ENCODE peak calls at places on chromosome 1, in nine cellular contexts. S is adrenal gland, M is GM12878, T is thyroid gland, D is endothelial cell of umbilical vein, I is NB4, J is GM12891, R is spleen, V is esophagus muscularis mucosa. F is an unnamed sample.

GRCh38 chr1:36174716-36175115 is 18.8 kb downstream of the MAP7D1 start:
- DNase-seq in S (no peak), M (no peak), T (peak), D (no peak), I (no peak), J (no peak), R (no peak), V (no peak), F (no peak)

GRCh38 chr1:157157481-157158190 is 19.4 kb upstream of the ETV3 start:
- DNase-seq in S (no peak), M (no peak), T (no peak), D (no peak), I (no peak), J (no peak), R (no peak), V (no peak), F (no peak)

GRCh38 chr1:29837306-29837646 is 601.0 kb downstream of the PTPRU start:
- DNase-seq in S (no peak), M (no peak), T (no peak), D (no peak), I (no peak), J (no peak), R (peak), V (no peak), F (no peak)

GRCh38 chr1:234558186-234558836 is 51.7 kb downstream of the IRF2BP2 start:
- DNase-seq in S (no peak), M (no peak), T (no peak), D (no peak), I (peak), J (no peak), R (no peak), V (no peak), F (no peak)

GRCh38 chr1:53754484-53755312 is 15.7 kb upstream of the GLIS1 start:
- DNase-seq in S (peak), M (no peak), T (peak), D (peak), I (peak), J (no peak), R (no peak), V (no peak), F (peak)

GRCh38 chr1:32636793-32637561 is 13.4 kb downstream of the ZBTB8OS start:
- DNase-seq in S (no peak), M (no peak), T (no peak), D (no peak), I (peak), J (no peak), R (no peak), V (no peak), F (no peak)

GRCh38 chr1:231929311-231929710 is 302.7 kb downstream of the DISC1 start:
- DNase-seq in S (no peak), M (no peak), T (no peak), D (peak), I (no peak), J (no peak), R (no peak), V (no peak), F (no peak)

GRCh38 chr1:1340791-1341548 is 8.2 kb downstream of the DVL1 start:
- DNase-seq in S (no peak), M (no peak), T (no peak), D (no peak), I (no peak), J (no peak), R (no peak), V (no peak), F (no peak)

GRCh38 chr1:247528812-247529474 is 7.3 kb downstream of the OR2C3 start:
- DNase-seq in S (no peak), M (no peak), T (no peak), D (no peak), I (no peak), J (no peak), R (no peak), V (no peak), F (no peak)

GRCh38 chr1:62436039-62436465 is 797 bp upstream of the USP1 start:
- DNase-seq in S (peak), M (no peak), T (peak), D (no peak), I (peak), J (peak), R (peak), V (peak), F (no peak)

GRCh38 chr1:5757177-5757820 is 234.9 kb downstream of the NPHP4 start:
- DNase-seq in S (no peak), M (no peak), T (no peak), D (no peak), I (no peak), J (no peak), R (peak), V (no peak), F (no peak)

GRCh38 chr1:50720457-50721053 is 239.5 kb downstream of the FAF1 start:
- DNase-seq in S (no peak), M (no peak), T (no peak), D (no peak), I (no peak), J (no peak), R (no peak), V (no peak), F (no peak)

GRCh38 chr1:234603221-234604204 is 6.5 kb downstream of the IRF2BP2 start:
- DNase-seq in S (no peak), M (no peak), T (no peak), D (peak), I (peak), J (no peak), R (no peak), V (no peak), F (no peak)

GRCh38 chr1:40820251-40820797 is 36.7 kb downstream of the KCNQ4 start:
- DNase-seq in S (no peak), M (no peak), T (no peak), D (no peak), I (peak), J (no peak), R (no peak), V (no peak), F (peak)

GRCh38 chr1:58515794-58516401 is 30.6 kb downstream of the OMA1 start:
- DNase-seq in S (peak), M (peak), T (peak), D (peak), I (peak), J (no peak), R (no peak), V (no peak), F (no peak)

DNA sequence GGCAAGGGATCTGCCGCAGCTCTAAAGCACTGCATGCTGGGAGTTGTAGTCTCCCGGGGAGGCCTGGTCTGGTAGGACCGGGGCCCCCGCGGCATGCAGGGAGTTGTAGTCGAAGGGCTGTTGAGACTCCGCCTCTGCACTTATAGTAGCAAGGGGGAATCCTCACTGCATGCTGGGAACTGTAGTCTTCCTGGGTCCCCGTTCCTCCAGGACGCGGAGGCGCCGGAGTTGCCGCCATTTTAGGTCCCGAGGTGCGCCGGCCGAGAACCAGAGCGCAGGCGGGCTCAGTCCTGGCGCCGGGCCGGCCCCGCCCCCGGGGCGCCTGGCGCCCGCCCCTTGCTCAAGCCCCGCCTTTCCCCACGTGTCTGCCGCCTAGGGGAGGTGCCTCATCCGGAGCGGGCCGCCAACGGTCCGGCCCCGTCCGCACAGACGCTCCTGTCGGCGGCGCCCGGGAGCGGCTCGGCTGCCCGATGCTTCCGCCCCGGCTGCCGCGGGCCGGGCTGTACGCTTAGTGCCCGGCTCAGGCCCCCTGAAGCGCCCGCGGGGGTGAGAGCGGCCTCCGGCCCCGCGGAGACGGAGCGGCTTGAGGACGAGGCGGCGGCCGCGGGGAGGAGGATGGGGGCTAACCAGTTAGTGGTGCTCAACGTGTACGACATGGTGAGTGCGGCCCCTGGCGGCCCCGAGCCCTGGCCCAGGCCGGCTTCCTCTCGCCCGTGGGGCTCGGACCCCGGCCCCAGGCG is at the start of gene DESI2:
- DNase-seq in S (peak), M (peak), T (peak), D (peak), I (peak), J (peak), R (peak), V (peak), F (peak)
- TF ChIP-seq POLR2A in S (peak), M (peak), T (peak), D (peak), I (peak), J (peak), R (peak), V (peak), F (peak)

DNA sequence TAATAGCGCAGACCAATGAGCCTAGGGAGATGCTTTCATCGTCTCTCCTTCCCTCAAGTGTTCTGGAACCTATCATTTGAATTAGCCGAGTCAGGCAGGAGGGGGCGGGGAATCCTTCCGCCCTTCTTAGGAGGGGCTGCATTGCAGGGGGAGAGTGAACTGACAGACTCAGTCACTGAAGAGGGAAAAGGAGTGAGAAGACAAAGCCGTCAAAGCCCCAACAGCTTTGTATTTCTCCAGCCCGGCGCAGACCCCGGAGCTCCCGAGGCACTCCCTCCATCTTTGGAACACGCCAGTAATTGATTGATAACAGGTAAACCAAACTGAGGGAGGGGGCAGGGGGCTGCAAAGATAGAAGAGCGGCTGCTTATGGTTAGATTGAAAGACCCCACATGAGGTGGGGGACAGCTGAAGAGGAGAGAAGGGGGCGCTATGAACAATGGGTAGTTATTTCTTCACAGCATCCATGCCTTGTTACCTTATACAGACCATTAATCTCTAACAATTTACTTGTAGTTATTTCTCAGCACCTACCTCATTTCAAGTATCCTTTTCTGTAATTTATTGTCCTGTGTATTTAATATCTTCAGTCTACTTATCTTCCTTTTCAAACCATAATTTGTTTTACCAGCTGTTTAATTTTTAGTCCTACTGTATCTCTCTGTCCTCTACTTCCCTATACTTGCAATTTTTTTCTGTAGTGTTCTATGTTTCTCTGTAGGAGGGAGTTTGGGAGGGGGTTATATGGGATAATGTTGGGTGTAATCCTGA is at the start of gene MLLT11:
- DNase-seq in S (peak), M (no peak), T (peak), D (peak), I (peak), J (no peak), R (peak), V (no peak), F (no peak)
- TF ChIP-seq POLR2A in S (peak), M (no peak), T (no peak), D (peak), I (peak), J (no peak), R (no peak), V (no peak), F (no peak)

DNA sequence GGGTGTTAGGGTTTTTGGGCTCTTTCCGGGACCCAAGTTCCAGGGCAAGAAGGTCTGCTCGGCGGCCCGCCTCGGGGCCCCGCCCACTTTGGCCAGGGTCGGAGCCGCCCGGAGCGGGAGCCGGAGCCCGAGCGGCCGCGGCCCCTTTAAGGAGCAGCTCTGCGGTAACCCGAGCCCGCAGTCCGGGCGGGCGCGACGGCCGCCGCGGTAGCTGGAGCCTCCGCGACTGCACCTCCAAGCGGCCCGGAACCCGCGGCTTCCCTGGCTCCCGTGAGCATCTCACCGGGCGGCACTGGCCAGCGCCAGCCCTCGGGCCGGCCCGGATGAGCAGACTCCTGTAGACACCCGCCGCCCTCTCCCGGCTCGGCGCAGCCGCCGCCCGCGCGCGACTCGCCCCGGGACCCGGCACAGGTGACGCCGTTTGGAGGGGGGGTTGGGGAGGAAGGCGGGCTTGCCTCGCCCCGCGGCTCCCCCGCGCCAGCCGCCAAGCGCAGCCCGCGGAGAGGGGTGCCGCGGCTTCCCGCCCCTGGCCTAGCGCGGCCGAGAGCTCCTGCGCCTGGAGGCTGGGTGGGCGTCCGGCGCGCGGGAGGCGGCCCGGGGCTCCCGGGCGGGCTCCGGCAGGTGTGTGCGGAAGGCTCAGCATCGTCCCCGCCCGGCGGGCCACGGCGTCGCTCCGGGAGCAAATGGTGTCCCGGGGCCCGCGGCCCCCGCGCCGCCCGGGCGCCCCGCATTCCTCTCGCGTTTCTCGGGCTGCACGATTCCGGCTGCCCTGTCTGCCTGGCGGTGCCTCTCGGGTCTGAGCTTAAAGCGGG is at the start of gene TLCD4:
- DNase-seq in S (peak), M (no peak), T (peak), D (no peak), I (peak), J (peak), R (peak), V (no peak), F (peak)
- TF ChIP-seq POLR2A in S (peak), M (no peak), T (peak), D (no peak), I (no peak), J (no peak), R (no peak), V (peak), F (peak)

GRCh38 chr1:116508984-116509980 is 61.5 kb downstream of the CD58 start:
- DNase-seq in S (no peak), M (no peak), T (no peak), D (peak), I (peak), J (no peak), R (no peak), V (no peak), F (no peak)
- TF ChIP-seq POLR2A in S (no peak), M (no peak), T (no peak), D (no peak), I (no peak), J (no peak), R (no peak), V (no peak), F (no peak)

DNA sequence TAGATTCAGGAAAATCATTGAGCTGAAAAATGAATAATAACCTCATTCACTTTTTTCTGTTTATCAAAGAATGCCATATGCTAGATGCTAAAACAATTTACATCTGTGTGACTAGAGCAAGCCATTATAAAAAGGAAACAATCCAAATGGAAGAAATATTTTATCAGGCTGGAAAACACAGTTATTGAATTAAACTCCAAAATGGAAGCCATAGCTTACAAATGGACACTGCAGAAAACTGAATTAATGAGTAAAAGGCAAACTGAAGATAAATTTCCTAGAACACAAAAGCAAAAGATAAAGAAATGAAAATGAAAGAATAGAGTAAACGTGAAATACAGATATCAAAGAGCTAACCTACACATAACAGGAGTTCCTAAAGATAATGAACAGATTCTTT is 33.1 kb upstream of the IL10 start:
- DNase-seq in S (no peak), M (no peak), T (no peak), D (no peak), I (no peak), J (no peak), R (no peak), V (no peak), F (no peak)
- TF ChIP-seq POLR2A in S (no peak), M (no peak), T (no peak), D (no peak), I (no peak), J (no peak), R (no peak), V (no peak), F (no peak)

DNA sequence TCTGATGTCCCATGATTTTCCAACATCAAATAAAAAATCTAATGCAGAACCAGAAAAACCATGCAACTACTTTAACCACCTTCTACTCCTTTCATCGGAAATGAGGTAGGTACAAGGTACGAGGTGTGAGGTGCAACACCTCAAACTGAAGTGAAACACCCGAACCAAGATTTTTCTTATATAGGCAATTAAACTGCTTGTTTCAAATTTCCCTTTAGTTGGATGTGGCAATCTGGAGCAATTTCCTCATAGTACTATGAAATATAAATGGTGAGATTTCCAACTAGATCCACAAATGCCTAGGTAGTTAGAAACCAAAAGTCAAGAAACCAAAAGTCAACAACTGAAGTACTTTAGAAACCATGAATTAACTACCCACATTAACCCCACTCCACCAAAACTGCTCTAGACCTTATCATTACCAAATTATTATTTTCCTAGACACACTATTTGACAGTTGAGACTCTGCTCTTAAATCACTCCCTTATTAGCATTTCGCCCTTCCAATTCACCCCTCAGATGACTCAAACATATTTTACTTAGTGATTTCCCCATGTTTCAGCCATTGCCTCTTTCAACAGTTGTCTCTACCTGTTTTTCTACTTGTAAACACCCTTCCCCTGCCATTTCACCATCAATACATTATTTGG is 37.8 kb downstream of the FUBP1 start:
- DNase-seq in S (no peak), M (no peak), T (no peak), D (no peak), I (no peak), J (no peak), R (no peak), V (no peak), F (no peak)
- TF ChIP-seq POLR2A in S (no peak), M (no peak), T (no peak), D (peak), I (no peak), J (peak), R (no peak), V (no peak), F (no peak)

GRCh38 chr1:55381983-55382382 is 166.8 kb upstream of the USP24 start:
- DNase-seq in S (no peak), M (no peak), T (no peak), D (no peak), I (no peak), J (no peak), R (no peak), V (peak), F (no peak)
- TF ChIP-seq POLR2A in S (no peak), M (no peak), T (no peak), D (no peak), I (no peak), J (no peak), R (no peak), V (no peak), F (no peak)

F was measured in right lobe of liver.